ENCODE peak calls at places on chromosomes 3 and 15, in ten cellular contexts. One of them, this sample, is unnamed.

GRCh38 chr3:12750658-12751071 is 8.4 kb downstream of the TMEM40 start:
- DNase-seq in ovary: no peak
- DNase-seq in amniotic stem cell: no peak
- DNase-seq in NAMALWA: no peak
- DNase-seq in mesothelial cell of epicardium: no peak
- DNase-seq in NCI-H774: no peak
- DNase-seq in NCI-H524: no peak
- DNase-seq in posterior cingulate gyrus: peak; percentile 15
- DNase-seq in hippocampal formation: no peak
- DNase-seq in HCT116: no peak
- DNase-seq in this sample: peak; percentile 41

GRCh38 chr3:186044973-186045372 is 63.9 kb downstream of the ETV5 start:
- DNase-seq in ovary: no peak
- DNase-seq in amniotic stem cell: no peak
- DNase-seq in NAMALWA: no peak
- DNase-seq in mesothelial cell of epicardium: no peak
- DNase-seq in NCI-H774: no peak
- DNase-seq in NCI-H524: no peak
- DNase-seq in posterior cingulate gyrus: peak; percentile 94
- DNase-seq in hippocampal formation: peak; percentile 78
- DNase-seq in HCT116: no peak
- DNase-seq in this sample: no peak

GRCh38 chr15:57019496-57020160 is 101.2 kb downstream of the TCF12 start:
- DNase-seq in ovary: no peak
- DNase-seq in amniotic stem cell: no peak
- DNase-seq in NAMALWA: no peak
- DNase-seq in mesothelial cell of epicardium: no peak
- DNase-seq in NCI-H774: no peak
- DNase-seq in NCI-H524: no peak
- DNase-seq in posterior cingulate gyrus: no peak
- DNase-seq in hippocampal formation: no peak
- DNase-seq in HCT116: no peak
- DNase-seq in this sample: no peak

GRCh38 chr3:52372822-52373504 is 56.8 kb downstream of the DNAH1 start:
- DNase-seq in ovary: no peak
- DNase-seq in amniotic stem cell: no peak
- DNase-seq in NAMALWA: peak; percentile 50
- DNase-seq in mesothelial cell of epicardium: no peak
- DNase-seq in NCI-H774: no peak
- DNase-seq in NCI-H524: no peak
- DNase-seq in posterior cingulate gyrus: no peak
- DNase-seq in hippocampal formation: peak; percentile 7
- DNase-seq in HCT116: no peak
- DNase-seq in this sample: no peak

GRCh38 chr3:35523838-35524237 is 115.5 kb upstream of the ARPP21 start:
- DNase-seq in ovary: no peak
- DNase-seq in amniotic stem cell: no peak
- DNase-seq in NAMALWA: no peak
- DNase-seq in mesothelial cell of epicardium: no peak
- DNase-seq in NCI-H774: no peak
- DNase-seq in NCI-H524: no peak
- DNase-seq in posterior cingulate gyrus: no peak
- DNase-seq in hippocampal formation: no peak
- DNase-seq in HCT116: no peak
- DNase-seq in this sample: no peak

GRCh38 chr3:153026026-153026425 is 136.0 kb upstream of the RAP2B start:
- DNase-seq in ovary: no peak
- DNase-seq in amniotic stem cell: no peak
- DNase-seq in NAMALWA: peak; percentile 68
- DNase-seq in mesothelial cell of epicardium: no peak
- DNase-seq in NCI-H774: peak; percentile 19
- DNase-seq in NCI-H524: peak; percentile 49
- DNase-seq in posterior cingulate gyrus: no peak
- DNase-seq in hippocampal formation: no peak
- DNase-seq in HCT116: peak; percentile 31
- DNase-seq in this sample: no peak

GRCh38 chr15:97986781-97987180 is 26.3 kb downstream of the ARRDC4 start:
- DNase-seq in ovary: no peak
- DNase-seq in amniotic stem cell: no peak
- DNase-seq in NAMALWA: no peak
- DNase-seq in mesothelial cell of epicardium: no peak
- DNase-seq in NCI-H774: no peak
- DNase-seq in NCI-H524: no peak
- DNase-seq in posterior cingulate gyrus: no peak
- DNase-seq in hippocampal formation: no peak
- DNase-seq in HCT116: no peak
- DNase-seq in this sample: no peak

GRCh38 chr3:33732394-33732793 is 14.3 kb upstream of the CLASP2 start:
- DNase-seq in ovary: no peak
- DNase-seq in amniotic stem cell: no peak
- DNase-seq in NAMALWA: peak; percentile 57
- DNase-seq in mesothelial cell of epicardium: no peak
- DNase-seq in NCI-H774: no peak
- DNase-seq in NCI-H524: no peak
- DNase-seq in posterior cingulate gyrus: no peak
- DNase-seq in hippocampal formation: no peak
- DNase-seq in HCT116: no peak
- DNase-seq in this sample: no peak

GRCh38 chr3:197504239-197505191 is 51.3 kb downstream of the BDH1 start:
- DNase-seq in ovary: no peak
- DNase-seq in amniotic stem cell: no peak
- DNase-seq in NAMALWA: no peak
- DNase-seq in mesothelial cell of epicardium: no peak
- DNase-seq in NCI-H774: no peak
- DNase-seq in NCI-H524: peak; percentile 35
- DNase-seq in posterior cingulate gyrus: peak; percentile 86
- DNase-seq in hippocampal formation: no peak
- DNase-seq in HCT116: no peak
- DNase-seq in this sample: no peak

This sample was measured in cerebellum.